ENCODE peak calls at places on chromosomes 7 and 10, in six cellular contexts. J is activated CD4-positive, CD25-positive, alpha-beta regulatory T cell; S is NCI-H1092; U is skeletal muscle cell; V is endodermal cell; G is activated CD8-positive, alpha-beta memory T cell treated with anti-CD3 and anti-CD28 coated beads for 48 hours. H is an unnamed sample.

GRCh38 chr7:77416621-77417371 is 647 bp upstream of the GSAP start:
- DNase-seq in S (no peak), J (no peak), G (no peak), V (no peak), U (no peak), H (no peak)

GRCh38 chr7:100087055-100087750 is 1.6 kb upstream of the COPS6 start:
- DNase-seq in S (no peak), G (no peak), J (no peak), U (peak), V (no peak), H (peak)

GRCh38 chr7:47283497-47284131 is 298.3 kb downstream of the TNS3 start:
- DNase-seq in U (no peak), V (peak), G (no peak), J (no peak), S (no peak), H (peak)

GRCh38 chr10:62454696-62455451 is 80.7 kb downstream of the ZNF365 start:
- DNase-seq in S (no peak), U (no peak), J (no peak), V (no peak), G (no peak), H (peak)

GRCh38 chr10:83346216-83346910 is 792.9 kb upstream of the GHITM start:
- DNase-seq in J (no peak), S (no peak), G (no peak), V (no peak), U (peak), H (no peak)

GRCh38 chr10:75712241-75712880 is 280.9 kb downstream of the LRMDA start:
- DNase-seq in V (peak), U (no peak), J (no peak), S (no peak), G (no peak), H (no peak)

GRCh38 chr10:27741173-27742091 is 4.2 kb downstream of the MKX start:
- DNase-seq in V (peak), S (no peak), J (no peak), G (no peak), U (no peak), H (peak)

GRCh38 chr7:14579971-14580370 is 322.6 kb downstream of the DGKB start:
- DNase-seq in V (no peak), S (no peak), U (no peak), G (no peak), J (no peak), H (no peak)

GRCh38 chr10:49568235-49568634 is 29.3 kb upstream of the ERCC6 start:
- DNase-seq in V (no peak), J (no peak), G (no peak), U (no peak), S (no peak), H (no peak)

GRCh38 chr7:90209776-90210175 is 1.8 kb upstream of the STEAP2 start:
- DNase-seq in V (no peak), S (no peak), G (no peak), J (no peak), U (no peak), H (no peak)

GRCh38 chr7:144854839-144855424 is 19.1 kb upstream of the TPK1 start:
- DNase-seq in J (no peak), G (no peak), S (peak), V (no peak), U (no peak), H (peak)